ENCODE peak calls at places on chromosome 16, in nine cellular contexts. One of them, this sample, is unnamed. For H3K36me3, the result is how much of the 10 kb centered on the place peaks cover.

GRCh38 chr16:53456625-53457024 is 22.4 kb downstream of the RBL2 start:
- DNase-seq in Peyer's patch: peak
- DNase-seq in DND-41: peak
- DNase-seq in pancreas: no peak
- DNase-seq in tibial artery: no peak
- DNase-seq in GM06990: no peak
- DNase-seq in transverse colon: no peak
- DNase-seq in PC-9: no peak
- DNase-seq in mammary epithelial cell: no peak
- DNase-seq in this sample: no peak

GRCh38 chr16:6335072-6335471 is 997.6 kb upstream of the RBFOX1 start:
- DNase-seq in Peyer's patch: no peak
- DNase-seq in DND-41: peak
- DNase-seq in pancreas: no peak
- DNase-seq in tibial artery: no peak
- DNase-seq in GM06990: no peak
- DNase-seq in transverse colon: no peak
- DNase-seq in PC-9: peak
- DNase-seq in mammary epithelial cell: no peak
- DNase-seq in this sample: no peak

GRCh38 chr16:11990672-11991390 is 14.3 kb downstream of the SNX29 start:
- DNase-seq in Peyer's patch: no peak
- DNase-seq in DND-41: no peak
- DNase-seq in pancreas: no peak
- DNase-seq in tibial artery: no peak
- DNase-seq in GM06990: no peak
- DNase-seq in transverse colon: no peak
- DNase-seq in PC-9: no peak
- DNase-seq in mammary epithelial cell: no peak
- DNase-seq in this sample: no peak

GRCh38 chr16:46620265-46621005 is 744 bp downstream of the SHCBP1 start:
- DNase-seq in Peyer's patch: no peak
- DNase-seq in DND-41: no peak
- DNase-seq in pancreas: no peak
- DNase-seq in tibial artery: no peak
- DNase-seq in GM06990: no peak
- DNase-seq in transverse colon: no peak
- DNase-seq in PC-9: no peak
- DNase-seq in mammary epithelial cell: peak
- DNase-seq in this sample: no peak

GRCh38 chr16:554640-555413 is 5.4 kb upstream of the PRR35 start:
- DNase-seq in Peyer's patch: no peak
- DNase-seq in DND-41: no peak
- DNase-seq in pancreas: no peak
- DNase-seq in tibial artery: no peak
- DNase-seq in GM06990: no peak
- DNase-seq in transverse colon: peak
- DNase-seq in PC-9: peak
- DNase-seq in mammary epithelial cell: peak
- DNase-seq in this sample: no peak

GRCh38 chr16:64428463-64428862 is 693.4 kb downstream of the CDH11 start:
- DNase-seq in Peyer's patch: no peak
- DNase-seq in DND-41: no peak
- DNase-seq in pancreas: no peak
- DNase-seq in tibial artery: no peak
- DNase-seq in GM06990: no peak
- DNase-seq in transverse colon: no peak
- DNase-seq in PC-9: no peak
- DNase-seq in mammary epithelial cell: peak
- DNase-seq in this sample: peak

GRCh38 chr16:907819-908218 is 63.0 kb downstream of the LMF1 start:
- DNase-seq in Peyer's patch: no peak
- DNase-seq in DND-41: no peak
- DNase-seq in pancreas: no peak
- DNase-seq in tibial artery: no peak
- DNase-seq in GM06990: no peak
- DNase-seq in transverse colon: no peak
- DNase-seq in PC-9: no peak
- DNase-seq in mammary epithelial cell: no peak
- DNase-seq in this sample: no peak

GRCh38 chr16:55641430-55642056 is 14.2 kb upstream of the SLC6A2 start:
- DNase-seq in Peyer's patch: no peak
- DNase-seq in DND-41: no peak
- DNase-seq in pancreas: no peak
- DNase-seq in tibial artery: no peak
- DNase-seq in GM06990: no peak
- DNase-seq in transverse colon: no peak
- DNase-seq in PC-9: no peak
- DNase-seq in mammary epithelial cell: no peak
- DNase-seq in this sample: no peak

GRCh38 chr16:68078726-68079615 is 6.2 kb upstream of the NFATC3 start:
- DNase-seq in Peyer's patch: peak
- DNase-seq in DND-41: no peak
- DNase-seq in pancreas: peak
- DNase-seq in tibial artery: no peak
- DNase-seq in GM06990: no peak
- DNase-seq in transverse colon: no peak
- DNase-seq in PC-9: no peak
- DNase-seq in mammary epithelial cell: no peak
- DNase-seq in this sample: no peak

GRCh38 chr16:78773316-78773715 is 673.9 kb downstream of the WWOX start:
- DNase-seq in Peyer's patch: no peak
- DNase-seq in DND-41: no peak
- DNase-seq in pancreas: no peak
- DNase-seq in tibial artery: no peak
- DNase-seq in GM06990: no peak
- DNase-seq in transverse colon: no peak
- DNase-seq in PC-9: no peak
- DNase-seq in mammary epithelial cell: no peak
- DNase-seq in this sample: no peak

GRCh38 chr16:66886914-66887313 is 6.6 kb downstream of the PDP2 start:
- DNase-seq in Peyer's patch: no peak
- DNase-seq in DND-41: no peak
- DNase-seq in pancreas: no peak
- DNase-seq in tibial artery: no peak
- DNase-seq in GM06990: no peak
- DNase-seq in transverse colon: no peak
- DNase-seq in PC-9: no peak
- DNase-seq in mammary epithelial cell: no peak
- DNase-seq in this sample: no peak

GRCh38 chr16:76118344-76118743 is 158.9 kb upstream of the CNTNAP4 start:
- DNase-seq in Peyer's patch: no peak
- DNase-seq in DND-41: no peak
- DNase-seq in pancreas: no peak
- DNase-seq in tibial artery: no peak
- DNase-seq in GM06990: no peak
- DNase-seq in transverse colon: no peak
- DNase-seq in PC-9: no peak
- DNase-seq in mammary epithelial cell: peak
- DNase-seq in this sample: no peak

GRCh38 chr16:79698341-79698753 is 97.8 kb upstream of the MAF start:
- DNase-seq in Peyer's patch: no peak
- DNase-seq in DND-41: no peak
- DNase-seq in pancreas: no peak
- DNase-seq in tibial artery: peak
- DNase-seq in GM06990: no peak
- DNase-seq in transverse colon: no peak
- DNase-seq in PC-9: no peak
- DNase-seq in mammary epithelial cell: no peak
- DNase-seq in this sample: no peak

GRCh38 chr16:85460252-85460982 is 152.7 kb upstream of the GSE1 start:
- DNase-seq in Peyer's patch: no peak
- DNase-seq in DND-41: no peak
- DNase-seq in pancreas: no peak
- DNase-seq in tibial artery: no peak
- DNase-seq in GM06990: no peak
- DNase-seq in transverse colon: no peak
- DNase-seq in PC-9: no peak
- DNase-seq in mammary epithelial cell: no peak
- DNase-seq in this sample: no peak

GRCh38 chr16:22425036-22425801 is 50.8 kb upstream of the CDR2 start:
- DNase-seq in Peyer's patch: no peak
- DNase-seq in DND-41: no peak
- DNase-seq in pancreas: no peak
- DNase-seq in tibial artery: peak
- DNase-seq in GM06990: no peak
- DNase-seq in transverse colon: no peak
- DNase-seq in PC-9: no peak
- DNase-seq in mammary epithelial cell: no peak
- DNase-seq in this sample: no peak

GRCh38 chr16:3570420-3571062 is 6.7 kb downstream of the NLRC3 start:
- DNase-seq in Peyer's patch: no peak
- DNase-seq in DND-41: no peak
- DNase-seq in pancreas: no peak
- DNase-seq in tibial artery: no peak
- DNase-seq in GM06990: no peak
- DNase-seq in transverse colon: no peak
- DNase-seq in PC-9: no peak
- DNase-seq in mammary epithelial cell: no peak
- DNase-seq in this sample: no peak

GRCh38 chr16:80580109-80580832 is 39.5 kb downstream of the DYNLRB2 start:
- DNase-seq in Peyer's patch: peak
- DNase-seq in DND-41: no peak
- DNase-seq in pancreas: no peak
- DNase-seq in tibial artery: no peak
- DNase-seq in GM06990: peak
- DNase-seq in transverse colon: no peak
- DNase-seq in PC-9: no peak
- DNase-seq in mammary epithelial cell: peak
- DNase-seq in this sample: peak

GRCh38 chr16:26111900-26112299 is 420.1 kb downstream of the HS3ST4 start:
- DNase-seq in Peyer's patch: no peak
- DNase-seq in DND-41: no peak
- DNase-seq in pancreas: no peak
- DNase-seq in tibial artery: no peak
- DNase-seq in GM06990: no peak
- DNase-seq in transverse colon: no peak
- DNase-seq in PC-9: no peak
- DNase-seq in mammary epithelial cell: no peak
- DNase-seq in this sample: no peak

GRCh38 chr16:11252482-11252931 is 3.5 kb downstream of the SOCS1 start:
- DNase-seq in Peyer's patch: no peak
- DNase-seq in DND-41: peak
- DNase-seq in pancreas: no peak
- DNase-seq in tibial artery: no peak
- DNase-seq in GM06990: no peak
- DNase-seq in transverse colon: no peak
- DNase-seq in PC-9: no peak
- DNase-seq in mammary epithelial cell: no peak
- DNase-seq in this sample: no peak

DNA sequence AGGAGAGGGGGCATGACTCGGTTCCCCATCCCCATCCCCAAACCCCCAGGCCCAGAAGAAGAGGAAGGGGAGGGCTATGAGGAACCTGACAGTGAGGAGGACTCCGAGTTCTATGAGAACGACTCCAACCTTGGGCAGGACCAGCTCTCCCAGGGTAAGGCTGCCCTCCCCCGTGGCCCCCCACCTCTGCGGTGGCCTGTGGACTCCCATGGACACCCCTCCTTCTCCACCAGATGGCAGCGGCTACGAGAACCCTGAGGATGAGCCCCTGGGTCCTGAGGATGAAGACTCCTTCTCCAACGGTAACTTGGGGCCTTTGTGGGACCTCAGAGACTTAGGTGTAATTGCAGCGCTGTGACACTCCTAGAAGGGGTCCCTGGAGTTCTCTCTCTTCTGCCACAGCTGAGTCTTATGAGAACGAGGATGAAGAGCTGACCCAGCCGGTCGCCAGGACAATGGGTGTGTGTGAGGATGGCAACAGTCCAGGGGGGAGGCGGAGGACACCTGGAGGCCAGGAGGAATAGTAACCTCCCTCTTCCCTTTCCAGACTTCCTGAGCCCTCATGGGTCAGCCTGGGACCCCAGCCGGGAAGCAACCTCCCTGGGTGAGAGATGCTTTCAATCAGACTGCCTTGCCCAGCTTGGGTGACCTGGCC is 5.6 kb downstream of the CD19 start:
- DNase-seq in Peyer's patch: no peak
- DNase-seq in DND-41: no peak
- DNase-seq in pancreas: no peak
- DNase-seq in tibial artery: no peak
- DNase-seq in GM06990: no peak
- DNase-seq in transverse colon: no peak
- DNase-seq in PC-9: no peak
- DNase-seq in mammary epithelial cell: no peak
- DNase-seq in this sample: no peak
- TF ChIP-seq CTCF in Peyer's patch: no peak
- TF ChIP-seq CTCF in DND-41: peak
- TF ChIP-seq CTCF in pancreas: no peak
- TF ChIP-seq CTCF in tibial artery: no peak
- TF ChIP-seq CTCF in GM06990: no peak
- TF ChIP-seq CTCF in transverse colon: no peak
- TF ChIP-seq CTCF in PC-9: no peak
- TF ChIP-seq CTCF in mammary epithelial cell: no peak
- TF ChIP-seq CTCF in this sample: no peak

GRCh38 chr16:31079342-31079944 is 5.2 kb downstream of the ZNF646 start:
- DNase-seq in Peyer's patch: no peak
- DNase-seq in DND-41: no peak
- DNase-seq in pancreas: no peak
- DNase-seq in tibial artery: no peak
- DNase-seq in GM06990: no peak
- DNase-seq in transverse colon: no peak
- DNase-seq in PC-9: no peak
- DNase-seq in mammary epithelial cell: no peak
- DNase-seq in this sample: no peak
- H3K36me3 ChIP-seq in Peyer's patch: half or more
- H3K36me3 ChIP-seq in DND-41: half or more
- H3K36me3 ChIP-seq in pancreas: under half
- H3K36me3 ChIP-seq in tibial artery: half or more
- H3K36me3 ChIP-seq in GM06990: under half
- H3K36me3 ChIP-seq in transverse colon: under half
- H3K36me3 ChIP-seq in PC-9: under half
- H3K36me3 ChIP-seq in mammary epithelial cell: under half
- H3K36me3 ChIP-seq in this sample: under half

GRCh38 chr16:50448522-50448921 is 79.7 kb upstream of the BRD7 start:
- DNase-seq in Peyer's patch: no peak
- DNase-seq in DND-41: no peak
- DNase-seq in pancreas: no peak
- DNase-seq in tibial artery: no peak
- DNase-seq in GM06990: no peak
- DNase-seq in transverse colon: no peak
- DNase-seq in PC-9: no peak
- DNase-seq in mammary epithelial cell: no peak
- DNase-seq in this sample: no peak
- TF ChIP-seq CTCF in Peyer's patch: no peak
- TF ChIP-seq CTCF in DND-41: peak
- TF ChIP-seq CTCF in pancreas: no peak
- TF ChIP-seq CTCF in tibial artery: no peak
- TF ChIP-seq CTCF in GM06990: no peak
- TF ChIP-seq CTCF in transverse colon: no peak
- TF ChIP-seq CTCF in PC-9: peak
- TF ChIP-seq CTCF in mammary epithelial cell: no peak
- TF ChIP-seq CTCF in this sample: peak

GRCh38 chr16:89545044-89545830 is 15.2 kb upstream of the RPL13 start:
- DNase-seq in Peyer's patch: no peak
- DNase-seq in DND-41: no peak
- DNase-seq in pancreas: no peak
- DNase-seq in tibial artery: no peak
- DNase-seq in GM06990: no peak
- DNase-seq in transverse colon: no peak
- DNase-seq in PC-9: no peak
- DNase-seq in mammary epithelial cell: no peak
- DNase-seq in this sample: no peak
- H3K36me3 ChIP-seq in Peyer's patch: half or more
- H3K36me3 ChIP-seq in DND-41: half or more
- H3K36me3 ChIP-seq in pancreas: under half
- H3K36me3 ChIP-seq in tibial artery: half or more
- H3K36me3 ChIP-seq in GM06990: under half
- H3K36me3 ChIP-seq in transverse colon: under half
- H3K36me3 ChIP-seq in PC-9: under half
- H3K36me3 ChIP-seq in mammary epithelial cell: under half
- H3K36me3 ChIP-seq in this sample: under half

GRCh38 chr16:89489040-89489721 is 1.2 kb downstream of the ANKRD11 start:
- DNase-seq in Peyer's patch: peak
- DNase-seq in DND-41: peak
- DNase-seq in pancreas: peak
- DNase-seq in tibial artery: peak
- DNase-seq in GM06990: peak
- DNase-seq in transverse colon: peak
- DNase-seq in PC-9: peak
- DNase-seq in mammary epithelial cell: peak
- DNase-seq in this sample: peak
- TF ChIP-seq CTCF in Peyer's patch: peak
- TF ChIP-seq CTCF in DND-41: peak
- TF ChIP-seq CTCF in pancreas: peak
- TF ChIP-seq CTCF in tibial artery: peak
- TF ChIP-seq CTCF in GM06990: peak
- TF ChIP-seq CTCF in transverse colon: peak
- TF ChIP-seq CTCF in PC-9: no peak
- TF ChIP-seq CTCF in mammary epithelial cell: peak
- TF ChIP-seq CTCF in this sample: no peak

This sample was measured in bronchial epithelial cell.